ENCODE peak calls at places on chromosome 19, in ten cellular contexts. B is right lobe of liver, D is uterus, H is HCT116, A is sigmoid colon, R is IMR-90, T is breast epithelium, V is stomach, L is thyroid gland, N is tibial nerve. X is an unnamed sample.

GRCh38 chr19:33132021-33132420 is at the start of gene WDR88:
- DNase-seq in T (no peak), N (no peak), A (no peak), L (no peak), B (no peak), H (no peak), V (no peak), R (no peak), D (no peak), X (no peak)

GRCh38 chr19:1063030-1063908 is 3.7 kb upstream of the ARHGAP45 start:
- DNase-seq in D (no peak), A (no peak), V (no peak), R (no peak), B (no peak), L (no peak), T (no peak), N (no peak), H (peak; percentile 78), X (no peak)

GRCh38 chr19:14023404-14024235 is 4.3 kb upstream of the RLN3 start:
- DNase-seq in L (peak; percentile 36), R (peak; percentile 44), N (no peak), D (no peak), H (no peak), T (no peak), B (peak; percentile 56), A (no peak), V (peak; percentile 58), X (peak; percentile 72)

GRCh38 chr19:44737238-44738160 is 11.0 kb upstream of the BCL3 start:
- DNase-seq in V (no peak), D (no peak), N (no peak), T (no peak), A (no peak), L (peak; percentile 70), B (peak; percentile 82), R (peak; percentile 55), H (no peak), X (no peak)

GRCh38 chr19:29858000-29858596 is 46.3 kb downstream of the CCNE1 start:
- DNase-seq in L (peak; percentile 61), H (no peak), V (peak; percentile 50), N (no peak), A (peak; percentile 59), B (no peak), T (peak; percentile 53), D (no peak), R (no peak), X (peak; percentile 52)

GRCh38 chr19:50649433-50650391 is at the start of gene C19orf81:
- DNase-seq in H (peak; percentile 58), V (no peak), T (no peak), R (peak; percentile 6), B (no peak), L (no peak), A (no peak), N (no peak), D (no peak), X (no peak)

GRCh38 chr19:326851-327250 is 17.7 kb downstream of the MIER2 start:
- DNase-seq in B (no peak), A (peak; percentile 33), H (no peak), T (no peak), R (no peak), D (no peak), N (no peak), L (no peak), V (no peak), X (no peak)

GRCh38 chr19:18393836-18394235 is 3.6 kb downstream of the LRRC25 start:
- DNase-seq in R (no peak), T (no peak), N (no peak), A (no peak), V (peak; percentile 76), B (no peak), D (no peak), H (no peak), L (no peak), X (no peak)

GRCh38 chr19:50281491-50281890 is 47.7 kb downstream of the KCNC3 start:
- DNase-seq in D (no peak), L (no peak), N (no peak), A (no peak), V (no peak), H (no peak), T (no peak), B (no peak), R (no peak), X (no peak)

GRCh38 chr19:47469419-47469700 is 2.3 kb downstream of the SLC8A2 start:
- DNase-seq in T (no peak), A (no peak), H (no peak), L (no peak), D (no peak), B (no peak), N (no peak), V (no peak), R (no peak), X (no peak)

GRCh38 chr19:47467914-47468313 is 3.8 kb downstream of the SLC8A2 start:
- DNase-seq in N (no peak), B (no peak), H (no peak), A (no peak), D (no peak), L (no peak), R (no peak), V (no peak), T (no peak), X (no peak)

GRCh38 chr19:47461876-47462275 is 9.8 kb downstream of the SLC8A2 start:
- DNase-seq in N (no peak), H (no peak), A (no peak), T (no peak), L (no peak), V (no peak), R (no peak), D (no peak), B (no peak), X (no peak)

GRCh38 chr19:47465957-47466356 is 5.7 kb downstream of the SLC8A2 start:
- DNase-seq in N (no peak), V (no peak), A (no peak), D (no peak), B (no peak), L (no peak), R (no peak), H (no peak), T (no peak), X (no peak)

GRCh38 chr19:47464619-47465018 is 7.1 kb downstream of the SLC8A2 start:
- DNase-seq in V (no peak), H (no peak), R (no peak), L (no peak), B (no peak), N (no peak), A (no peak), D (no peak), T (no peak), X (no peak)
- TF ChIP-seq POLR2A in V (no peak), H (no peak), R (no peak), L (no peak), B (no peak), N (no peak), A (no peak), D (no peak), T (no peak), X (no peak)

DNA sequence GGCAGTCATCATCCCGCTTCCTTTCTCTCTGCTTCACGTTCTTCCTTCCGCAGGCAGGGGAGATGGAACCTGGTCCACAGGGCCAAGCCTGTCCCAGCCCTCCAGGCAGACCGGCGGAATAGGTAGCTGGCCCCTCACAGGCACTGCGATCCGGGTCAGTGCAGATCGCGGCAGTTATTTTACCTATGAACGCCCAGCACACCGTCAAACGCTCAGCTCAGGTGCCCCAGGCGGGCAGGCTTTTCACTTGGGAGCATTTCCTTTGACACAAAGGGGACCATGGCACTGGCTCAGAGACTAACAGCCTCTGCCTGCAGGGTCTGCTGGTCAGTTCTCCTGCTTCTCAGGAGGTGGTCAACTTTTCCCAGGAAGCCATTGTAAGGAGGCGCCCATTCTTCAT is 97.0 kb upstream of the ZNF98 start:
- DNase-seq in R (no peak), V (no peak), N (no peak), T (no peak), A (no peak), D (no peak), L (no peak), B (no peak), H (no peak), X (no peak)
- H3K27me3 ChIP-seq in R (no peaks in the 10 kb centered on the region), V (no peaks in the 10 kb centered on the region), N (no peaks in the 10 kb centered on the region), T (no peaks in the 10 kb centered on the region), A (no peaks in the 10 kb centered on the region), D (no peaks in the 10 kb centered on the region), L (no peaks in the 10 kb centered on the region), B (no peaks in the 10 kb centered on the region), H (no peaks in the 10 kb centered on the region), X (no peaks in the 10 kb centered on the region)

DNA sequence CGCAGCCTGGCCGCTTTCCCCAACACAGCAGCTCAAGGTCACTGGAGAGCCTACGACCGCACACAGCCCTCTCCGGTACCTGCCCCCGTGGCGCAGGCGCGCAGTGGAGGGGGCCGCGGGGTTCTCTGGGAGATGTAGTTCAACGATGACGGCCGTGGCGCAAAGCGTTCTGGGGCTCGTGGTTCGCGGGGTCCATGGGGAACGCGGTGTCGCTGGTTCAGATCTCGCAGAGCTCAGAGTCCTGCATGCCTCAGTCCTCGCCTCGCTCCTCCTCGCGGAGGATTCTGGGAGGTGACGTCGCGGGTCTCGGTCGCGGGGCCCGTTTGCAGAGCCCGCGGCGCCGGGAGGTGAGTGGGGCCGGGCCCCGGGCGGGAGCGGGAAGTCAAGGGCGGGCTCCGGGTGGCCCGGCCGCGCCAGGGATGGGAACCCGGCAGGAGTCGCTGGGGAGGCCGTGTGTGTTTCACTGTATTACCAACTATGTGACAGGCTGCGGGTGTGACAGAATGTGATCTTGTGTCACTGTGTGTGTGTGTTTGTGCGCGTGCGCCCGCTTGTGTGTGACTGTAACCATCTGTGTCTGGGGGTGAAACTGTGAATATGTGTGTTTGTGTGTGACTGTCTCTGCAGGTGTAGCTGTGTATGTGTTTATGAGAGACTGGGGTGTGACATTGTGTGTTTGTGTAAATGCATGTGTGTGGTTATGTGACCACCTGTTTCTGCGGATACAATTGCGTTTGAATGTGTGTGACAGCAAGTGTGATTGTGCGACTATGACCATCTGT is at the start of gene ZNF527:
- DNase-seq in D (peak; percentile 96), R (peak; percentile 96), A (peak; percentile 98), L (peak; percentile 98), T (peak; percentile 97), H (peak; percentile 84), B (peak; percentile 98), N (peak; percentile 91), V (peak; percentile 97), X (peak; percentile 99)
- TF ChIP-seq CTCF in D (peak; percentile 41), R (no peak), A (no peak), L (no peak), T (no peak), H (no peak), B (no peak), N (no peak), V (no peak), X (peak; percentile 19)

GRCh38 chr19:35885225-35885624 is 15.1 kb downstream of the NFKBID start:
- DNase-seq in L (no peak), T (no peak), V (no peak), A (no peak), R (no peak), B (no peak), D (no peak), N (no peak), H (no peak), X (no peak)
- TF ChIP-seq POLR2A in L (no peak), T (no peak), V (no peak), A (no peak), R (no peak), B (no peak), D (no peak), N (no peak), H (no peak), X (no peak)

DNA sequence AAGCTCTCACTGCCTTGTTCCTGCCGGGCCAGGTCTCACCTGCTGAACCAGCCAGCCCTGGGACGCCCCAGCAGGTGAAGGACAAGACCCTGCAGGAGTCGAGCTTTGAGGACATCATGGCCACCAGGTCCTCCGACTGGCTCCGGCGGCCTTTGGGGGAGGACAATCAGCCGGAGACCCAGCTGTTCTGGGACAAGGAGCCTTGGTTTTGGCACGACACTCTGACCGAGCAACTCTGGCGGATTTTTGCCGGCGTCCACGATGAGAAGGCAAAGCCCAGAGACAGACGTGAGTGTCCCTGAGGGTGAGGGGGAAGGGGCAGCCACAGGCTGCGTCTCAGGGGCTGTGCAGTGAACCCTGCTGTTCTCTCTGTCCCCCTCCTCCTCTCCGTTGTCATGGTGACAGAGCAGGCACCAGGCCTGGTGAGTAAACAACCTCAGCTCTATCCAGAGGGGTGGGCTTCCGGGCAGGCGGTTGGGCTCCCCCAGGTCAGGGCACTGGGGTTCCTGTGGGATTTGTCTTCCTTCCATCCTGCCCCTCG is 9.7 kb downstream of the TLE6 start:
- DNase-seq in L (peak; percentile 63), T (no peak), V (no peak), A (no peak), D (no peak), N (no peak), B (no peak), R (no peak), H (no peak), X (no peak)
- H3K27me3 ChIP-seq in L (no peaks in the 10 kb centered on the region), T (no peaks in the 10 kb centered on the region), V (peaks cover 7% of the 10 kb centered on the region), A (no peaks in the 10 kb centered on the region), D (no peaks in the 10 kb centered on the region), N (no peaks in the 10 kb centered on the region), B (no peaks in the 10 kb centered on the region), R (peaks cover 20% of the 10 kb centered on the region), H (no peaks in the 10 kb centered on the region), X (no peaks in the 10 kb centered on the region)

X was measured in Peyer's patch.